ENCODE peak calls at places on chromosomes 7 and 10, in five cellular contexts. V is GM23338, U is SK-N-SH, A is OCI-LY7, G is GM23248. Y is an unnamed sample.

GRCh38 chr7:39446546-39446945 is 119.7 kb upstream of the YAE1 start:
- DNase-seq in V (no peak), U (no peak), A (no peak), G (no peak), Y (no peak)

GRCh38 chr10:11823122-11823988 is at the start of gene PROSER2:
- DNase-seq in V (peak; percentile 67), U (peak; percentile 82), A (no peak), G (peak; percentile 78), Y (peak; percentile 61)

GRCh38 chr7:80517177-80517804 is 5.4 kb upstream of the GNAT3 start:
- DNase-seq in V (no peak), U (no peak), A (no peak), G (no peak), Y (no peak)

GRCh38 chr10:25552283-25552919 is 377.6 kb downstream of the GPR158 start:
- DNase-seq in V (no peak), U (no peak), A (no peak), G (no peak), Y (no peak)

GRCh38 chr10:60283397-60283796 is 106.3 kb downstream of the ANK3 start:
- DNase-seq in V (no peak), U (no peak), A (no peak), G (peak; percentile 14), Y (peak; percentile 97)

GRCh38 chr7:23254051-23254681 is 7.6 kb downstream of the GPNMB start:
- DNase-seq in V (no peak), U (no peak), A (no peak), G (no peak), Y (no peak)

GRCh38 chr10:119177708-119178370 is 773 bp downstream of the PRDX3 start:
- DNase-seq in V (no peak), U (no peak), A (no peak), G (peak; percentile 69), Y (no peak)

GRCh38 chr10:44195120-44196007 is 189.5 kb downstream of the CXCL12 start:
- DNase-seq in V (no peak), U (no peak), A (no peak), G (peak; percentile 95), Y (peak; percentile 73)

GRCh38 chr7:36821617-36822016 is 97.3 kb upstream of the AOAH start:
- DNase-seq in V (no peak), U (no peak), A (no peak), G (no peak), Y (no peak)

GRCh38 chr10:113333313-113333712 is 219.5 kb upstream of the HABP2 start:
- DNase-seq in V (peak; percentile 52), U (no peak), A (no peak), G (no peak), Y (no peak)

GRCh38 chr10:21336476-21337170 is 188.9 kb downstream of the SKIDA1 start:
- DNase-seq in V (peak; percentile 85), U (no peak), A (no peak), G (peak; percentile 95), Y (peak; percentile 94)

GRCh38 chr7:79880312-79880711 is 254.3 kb upstream of the GNAI1 start:
- DNase-seq in V (no peak), U (no peak), A (no peak), G (no peak), Y (no peak)

GRCh38 chr10:125263551-125263950 is 103.2 kb upstream of the CTBP2 start:
- DNase-seq in V (peak; percentile 25), U (no peak), A (no peak), G (peak; percentile 56), Y (peak; percentile 94)

GRCh38 chr10:88111294-88111693 is 247.9 kb downstream of the PTEN start:
- DNase-seq in V (no peak), U (no peak), A (peak; percentile 38), G (no peak), Y (no peak)

GRCh38 chr10:101029520-101030309 is 1.2 kb downstream of the PDZD7 start:
- DNase-seq in V (peak; percentile 72), U (no peak), A (no peak), G (peak; percentile 36), Y (no peak)

GRCh38 chr7:122688385-122688998 is 10.4 kb downstream of the RNF133 start:
- DNase-seq in V (no peak), U (no peak), A (no peak), G (no peak), Y (peak; percentile 6)

GRCh38 chr10:44313706-44314307 is 71.1 kb downstream of the CXCL12 start:
- DNase-seq in V (no peak), U (no peak), A (no peak), G (no peak), Y (no peak)

GRCh38 chr10:128709975-128710794 is 584.0 kb upstream of the MKI67 start:
- DNase-seq in V (peak; percentile 67), U (no peak), A (no peak), G (no peak), Y (no peak)

GRCh38 chr10:5970066-5970465 is 7.3 kb downstream of the IL15RA start:
- DNase-seq in V (no peak), U (no peak), A (no peak), G (no peak), Y (no peak)
- H3K27ac ChIP-seq in V (no peak overlapping the region), U (no peak overlapping the region), A (no peak overlapping the region), G (no peak overlapping the region), Y (no peak overlapping the region)

GRCh38 chr7:68321076-68321639 is 1277.1 kb upstream of the AUTS2 start:
- DNase-seq in V (no peak), U (peak; percentile 50), A (no peak), G (no peak), Y (peak; percentile 11)
- H3K4me1 ChIP-seq in V (no peaks in the 10 kb centered on the region), U (peaks cover 15% of the 10 kb centered on the region), A (no peaks in the 10 kb centered on the region), G (no peaks in the 10 kb centered on the region), Y (no peaks in the 10 kb centered on the region)

DNA sequence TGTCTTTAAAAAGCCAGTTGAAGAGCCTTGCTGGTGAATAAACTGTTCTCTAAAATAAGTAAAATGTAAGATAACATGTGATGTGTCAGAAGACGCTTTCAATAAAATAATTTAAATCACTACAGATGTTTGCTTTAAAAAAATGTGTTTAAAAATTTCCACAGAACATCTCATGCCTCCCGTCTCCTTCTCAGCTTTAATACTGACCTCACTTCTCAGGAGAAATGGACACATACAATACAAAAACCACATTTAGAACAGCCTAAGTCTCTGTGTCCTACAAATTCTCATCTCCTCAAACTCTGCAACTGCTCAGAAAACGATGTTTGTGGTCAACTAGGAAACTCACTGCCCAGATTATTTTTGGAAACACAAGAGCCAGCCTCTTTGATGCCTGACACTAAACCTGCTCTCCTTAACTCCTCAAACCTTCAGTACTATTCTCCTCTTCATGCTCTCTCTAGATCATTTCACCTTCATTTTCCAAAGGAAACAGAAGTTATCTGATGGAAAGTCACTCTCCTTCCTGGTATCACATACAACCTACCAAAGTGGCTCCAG is 120.3 kb downstream of the ZNF438 start:
- DNase-seq in V (no peak), U (no peak), A (no peak), G (no peak), Y (no peak)
- TF ChIP-seq EZH2phosphoT487 in V (no peak), U (no peak), A (no peak), G (no peak), Y (no peak)

DNA sequence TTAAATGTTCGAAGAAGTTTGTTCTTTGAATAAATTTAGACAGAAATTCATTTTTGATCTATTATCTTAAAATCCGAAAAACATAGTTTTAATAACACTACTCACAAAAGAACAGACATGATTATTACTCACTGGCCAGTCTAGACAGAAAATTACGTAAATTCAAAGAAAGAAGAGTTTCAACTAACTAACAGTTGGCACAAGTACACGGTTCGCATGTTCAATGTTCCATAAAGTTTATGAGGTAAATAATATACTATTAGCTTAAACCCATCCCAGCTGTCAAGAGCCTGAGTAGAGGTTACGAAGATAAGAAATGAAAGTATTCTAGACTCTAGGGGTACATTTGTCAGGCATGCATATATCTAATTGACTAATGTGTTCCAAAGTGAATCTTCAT is 151.8 kb upstream of the ASAH2 start:
- DNase-seq in V (no peak), U (no peak), A (no peak), G (no peak), Y (peak; percentile 63)
- H3K27ac ChIP-seq in V (no peak overlapping the region), U (no peak overlapping the region), A (no peak overlapping the region), G (no peak overlapping the region), Y (peak overlapping the region; percentile 71)

GRCh38 chr7:100370303-100370702 is 3.0 kb upstream of the PILRA start:
- DNase-seq in V (peak; percentile 69), U (no peak), A (no peak), G (no peak), Y (no peak)

GRCh38 chr7:100369105-100369504 is 4.2 kb upstream of the PILRA start:
- DNase-seq in V (no peak), U (no peak), A (peak; percentile 86), G (no peak), Y (no peak)

GRCh38 chr7:100367251-100367620 is 6.1 kb upstream of the PILRA start:
- DNase-seq in V (no peak), U (no peak), A (no peak), G (no peak), Y (no peak)

GRCh38 chr7:100366411-100367250 is 6.7 kb upstream of the PILRA start:
- DNase-seq in V (no peak), U (no peak), A (no peak), G (no peak), Y (no peak)

GRCh38 chr7:100367676-100368613 is 5.3 kb upstream of the PILRA start:
- DNase-seq in V (no peak), U (no peak), A (peak; percentile 57), G (no peak), Y (no peak)
- H3K4me1 ChIP-seq in V (peaks cover 13% of the 10 kb centered on the region), U (peaks cover 7% of the 10 kb centered on the region), A (peaks cover 73% of the 10 kb centered on the region), G (peaks cover 3% of the 10 kb centered on the region), Y (no peaks in the 10 kb centered on the region)

DNA sequence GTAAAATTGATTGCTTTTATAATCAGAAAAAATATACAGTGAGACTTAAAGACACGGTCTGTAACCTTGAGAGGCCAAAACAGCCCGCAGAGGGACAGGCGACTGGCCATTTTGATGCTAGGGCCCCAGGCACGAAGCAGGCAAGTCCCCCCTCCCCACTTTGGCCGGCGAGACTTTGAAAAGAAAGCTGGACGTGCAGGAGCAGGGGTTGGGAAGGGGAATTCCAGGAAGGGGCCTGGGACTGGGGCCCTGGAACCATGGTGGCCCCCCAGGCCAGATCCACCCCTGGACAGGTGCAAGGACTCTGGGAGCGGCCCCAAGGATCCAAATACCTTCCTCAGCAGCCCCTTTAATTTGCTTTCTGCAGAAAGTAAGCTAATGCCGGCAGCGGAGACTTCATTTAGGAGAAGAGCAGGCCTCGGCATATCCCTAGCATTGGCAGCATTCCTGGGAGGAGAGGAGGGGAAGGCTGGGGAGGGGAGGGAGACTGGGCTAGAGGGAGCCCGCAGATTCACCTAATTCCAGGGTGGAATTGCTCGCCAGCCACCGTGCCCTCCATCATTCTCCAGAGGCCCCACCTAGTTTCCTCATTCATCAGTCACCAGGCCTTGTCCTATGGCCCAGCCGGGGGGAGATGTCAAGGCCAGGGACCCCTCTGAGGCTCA is 24.9 kb upstream of the TNRC18 start:
- DNase-seq in V (peak; percentile 79), U (peak; percentile 33), A (no peak), G (no peak), Y (no peak)
- TF ChIP-seq EZH2phosphoT487 in V (no peak), U (no peak), A (no peak), G (no peak), Y (no peak)